ENCODE peak calls at places on chromosomes 12 and 14, in four cellular contexts. D is fibroblast of lung, R is right lobe of liver, H is cardiac muscle cell. G is an unnamed sample.

GRCh38 chr14:104113631-104114420 is 24.6 kb upstream of the KIF26A start:
- DNase-seq in D (no peak), R (peak; percentile 20), H (no peak), G (peak; percentile 10)

GRCh38 chr14:23681337-23681736 is 45.2 kb downstream of the DHRS2 start:
- DNase-seq in D (no peak), R (no peak), H (no peak), G (no peak)

GRCh38 chr14:104356738-104357688 is 218.6 kb downstream of the KIF26A start:
- DNase-seq in D (no peak), R (peak; percentile 13), H (no peak), G (no peak)

GRCh38 chr12:6494351-6494743 is 445 bp downstream of the NCAPD2 start:
- DNase-seq in D (no peak), R (no peak), H (no peak), G (no peak)

GRCh38 chr14:38079268-38079667 is 128.4 kb upstream of the SSTR1 start:
- DNase-seq in D (peak; percentile 42), R (no peak), H (no peak), G (no peak)

GRCh38 chr12:29756741-29757390 is 26.9 kb downstream of the TMTC1 start:
- DNase-seq in D (peak; percentile 41), R (no peak), H (no peak), G (no peak)

GRCh38 chr14:63155511-63156189 is 48.6 kb upstream of the RHOJ start:
- DNase-seq in D (peak; percentile 10), R (no peak), H (peak; percentile 69), G (no peak)

GRCh38 chr12:622420-622819 is 40.8 kb downstream of the NINJ2 start:
- DNase-seq in D (no peak), R (no peak), H (peak; percentile 48), G (no peak)

GRCh38 chr12:67394600-67394999 is 125.4 kb downstream of the CAND1 start:
- DNase-seq in D (peak; percentile 50), R (no peak), H (peak; percentile 68), G (peak; percentile 68)

DNA sequence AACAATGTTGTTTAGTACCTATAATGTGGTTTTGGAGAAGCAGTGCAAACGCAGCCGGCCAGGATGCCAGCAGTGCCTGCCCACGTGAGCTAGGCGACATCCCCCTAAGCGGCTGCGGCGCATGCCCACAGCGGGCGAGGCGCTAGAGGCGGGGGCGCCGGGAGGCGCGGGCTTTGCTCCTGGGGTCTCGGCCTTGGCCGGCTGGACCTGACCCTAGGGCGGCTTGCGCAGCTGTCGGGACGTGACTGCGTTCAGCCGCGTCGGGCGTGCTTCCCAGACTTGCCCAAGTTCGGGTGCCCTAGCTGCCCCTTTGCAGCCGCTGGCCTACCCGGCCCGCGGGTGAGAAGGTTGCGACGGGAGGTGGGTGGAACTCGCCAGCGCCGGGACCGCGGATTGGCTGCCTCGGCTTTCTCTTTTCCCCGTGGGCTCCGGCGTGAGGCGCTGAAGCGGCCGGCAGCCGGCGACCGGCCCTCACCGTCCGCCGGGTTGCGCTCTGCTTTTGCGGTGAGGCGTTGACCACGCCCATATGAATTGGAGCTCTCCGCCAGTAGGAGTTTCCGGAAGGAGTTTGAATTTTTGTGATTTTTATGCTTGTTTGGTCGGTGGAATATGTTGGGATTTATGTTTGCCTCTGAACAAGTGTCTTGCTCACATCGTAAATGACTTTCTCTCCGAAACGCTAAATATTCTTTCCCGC is at the start of gene TMEM19:
- DNase-seq in D (peak; percentile 89), R (peak; percentile 94), H (peak; percentile 95), G (peak; percentile 95)
- TF ChIP-seq CTCF in D (peak; percentile 17), R (peak; percentile 41), H (peak; percentile 29), G (no peak)

DNA sequence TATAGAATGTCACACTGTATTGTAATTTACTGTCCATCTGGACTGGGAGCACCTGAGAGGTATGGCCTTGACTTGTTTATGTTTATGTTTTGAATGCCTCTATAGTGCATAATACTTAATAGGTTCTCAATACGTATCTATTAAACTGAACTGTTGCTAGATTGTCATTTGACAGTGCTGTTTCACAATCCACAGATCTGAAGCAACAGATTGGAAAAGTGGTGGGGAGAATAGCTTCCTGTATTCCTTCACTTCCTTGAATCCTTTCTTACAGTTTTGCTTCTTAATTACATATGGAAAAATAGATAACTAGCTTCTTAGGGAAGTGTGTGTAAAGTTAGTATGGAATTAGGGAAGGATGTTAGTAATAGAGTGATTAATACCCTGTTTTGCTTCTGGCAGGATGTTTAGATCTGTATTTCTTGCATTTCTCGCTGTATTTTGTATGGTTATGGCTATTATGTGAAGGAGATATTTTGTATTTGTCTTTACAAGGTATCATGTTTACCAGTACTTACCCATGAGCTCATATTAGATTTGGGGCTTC is 4.5 kb downstream of the CNOT2 start:
- DNase-seq in D (no peak), R (no peak), H (no peak), G (no peak)
- H3K4me1 ChIP-seq in D (peaks cover 15% of the 10 kb centered on the region), R (no peaks in the 10 kb centered on the region), H (peaks cover 20% of the 10 kb centered on the region), G (peaks cover 79% of the 10 kb centered on the region)

DNA sequence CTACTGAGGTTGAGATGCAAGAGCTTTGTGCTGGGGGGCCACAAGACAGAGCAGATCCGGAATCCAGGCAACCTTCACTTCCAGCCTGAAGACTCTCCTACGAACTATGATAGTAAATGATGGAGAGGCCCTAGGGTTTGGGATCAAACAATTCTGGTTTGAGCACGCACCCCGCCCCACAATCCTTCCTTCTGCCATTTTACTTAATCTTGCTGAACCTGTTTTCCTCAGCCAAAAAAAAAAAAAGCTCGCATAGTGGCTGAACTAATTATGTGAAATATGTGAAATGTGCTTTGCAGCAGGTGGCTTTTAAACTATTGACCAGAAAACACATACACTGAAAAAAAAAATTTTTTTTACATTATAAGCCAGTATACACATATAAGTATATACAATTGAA is 677 bp upstream of the ITFG2 start:
- DNase-seq in D (no peak), R (no peak), H (no peak), G (no peak)
- H3K4me3 ChIP-seq in D (no peak overlapping the region), R (peak overlapping the region; percentile 58), H (peak overlapping the region; percentile 64), G (peak overlapping the region; percentile 81)

GRCh38 chr14:101192661-101193000 is 289.1 kb upstream of the RTL1 start:
- DNase-seq in D (no peak), R (no peak), H (no peak), G (no peak)
- TF ChIP-seq CTCF in D (no peak), R (no peak), H (no peak), G (no peak)

G was measured in psoas muscle.